ENCODE peak calls at places on chromosomes 7 and 10, in four cellular contexts. Y is upper lobe of right lung, U is right lobe of liver, V is heart left ventricle. E is an unnamed sample.

GRCh38 chr7:151806204-151806603 is 70.7 kb downstream of the PRKAG2 start:
- DNase-seq in U (no peak), V (no peak), Y (peak; percentile 37), E (no peak)

GRCh38 chr10:113565364-113565763 is 12.5 kb downstream of the HABP2 start:
- DNase-seq in Y (no peak), V (no peak), U (no peak), E (no peak)

GRCh38 chr7:156898938-156899337 is 6.0 kb upstream of the LMBR1 start:
- DNase-seq in U (no peak), V (no peak), Y (no peak), E (no peak)

GRCh38 chr10:115606081-115606480 is 512.9 kb downstream of the ATRNL1 start:
- DNase-seq in V (no peak), U (no peak), Y (no peak), E (no peak)

GRCh38 chr10:17713133-17713532 is 38.9 kb upstream of the TMEM236 start:
- DNase-seq in U (no peak), V (no peak), Y (no peak), E (no peak)

GRCh38 chr7:30252885-30253795 is 31.3 kb upstream of the ZNRF2 start:
- DNase-seq in Y (peak; percentile 84), U (peak; percentile 57), V (peak; percentile 82), E (peak; percentile 81)

GRCh38 chr7:50558380-50559051 is 6.7 kb downstream of the DDC start:
- DNase-seq in U (no peak), V (no peak), Y (no peak), E (no peak)

GRCh38 chr7:89549768-89550167 is 604.5 kb upstream of the STEAP1 start:
- DNase-seq in U (no peak), Y (no peak), V (no peak), E (no peak)

GRCh38 chr7:158164101-158165095 is 423.2 kb downstream of the PTPRN2 start:
- DNase-seq in V (no peak), U (no peak), Y (no peak), E (no peak)

GRCh38 chr7:54778166-54778565 is 19.2 kb upstream of the SEC61G start:
- DNase-seq in V (no peak), Y (no peak), U (no peak), E (no peak)

GRCh38 chr7:137009404-137009803 is 141.0 kb downstream of the CHRM2 start:
- DNase-seq in U (no peak), V (no peak), Y (no peak), E (no peak)

GRCh38 chr7:28408105-28408973 is 4.0 kb upstream of the CREB5 start:
- DNase-seq in U (peak; percentile 39), Y (no peak), V (peak; percentile 77), E (peak; percentile 65)

GRCh38 chr10:62433181-62433692 is 59.1 kb downstream of the ZNF365 start:
- DNase-seq in U (peak; percentile 30), V (peak; percentile 59), Y (no peak), E (peak; percentile 57)

GRCh38 chr7:101093907-101094306 is 8.6 kb downstream of the TRIM56 start:
- DNase-seq in V (no peak), Y (no peak), U (no peak), E (no peak)

GRCh38 chr10:117899181-117899683 is 147.5 kb downstream of the RAB11FIP2 start:
- DNase-seq in U (no peak), Y (no peak), V (no peak), E (no peak)

GRCh38 chr10:124943301-124944092 is 1.6 kb downstream of the ZRANB1 start:
- DNase-seq in Y (no peak), U (no peak), V (no peak), E (no peak)

GRCh38 chr10:130725474-130725970 is 586.0 kb downstream of the TCERG1L start:
- DNase-seq in V (no peak), U (no peak), Y (no peak), E (peak; percentile 22)

GRCh38 chr10:29648114-29648982 is 13.6 kb upstream of the SVIL start:
- DNase-seq in V (no peak), Y (no peak), U (no peak), E (no peak)

GRCh38 chr7:41003031-41003925 is 699.6 kb downstream of the INHBA start:
- DNase-seq in U (no peak), Y (peak; percentile 68), V (no peak), E (no peak)

GRCh38 chr7:157526604-157527003 is 189.8 kb downstream of the DNAJB6 start:
- DNase-seq in Y (peak; percentile 60), U (no peak), V (no peak), E (no peak)

GRCh38 chr10:541750-542371 is 147.6 kb downstream of the DIP2C start:
- DNase-seq in V (peak; percentile 43), U (no peak), Y (no peak), E (peak; percentile 86)

GRCh38 chr10:68327889-68328786 is 3.7 kb upstream of the HNRNPH3 start:
- DNase-seq in V (no peak), Y (no peak), U (no peak), E (no peak)

GRCh38 chr7:134890246-134891240 is 95.8 kb upstream of the AGBL3 start:
- DNase-seq in U (peak; percentile 48), V (peak; percentile 73), Y (no peak), E (no peak)

GRCh38 chr10:68088744-68089143 is 13.7 kb upstream of the HERC4 start:
- DNase-seq in V (no peak), U (no peak), Y (no peak), E (no peak)

GRCh38 chr10:112816033-112816430 is 134.0 kb upstream of the TCF7L2 start:
- DNase-seq in Y (no peak), U (no peak), V (no peak), E (no peak)

GRCh38 chr7:101899616-101900015 is 82.2 kb downstream of the CUX1 start:
- DNase-seq in Y (no peak), V (no peak), U (no peak), E (no peak)

GRCh38 chr7:138773176-138773575 is 24.6 kb upstream of the TMEM213 start:
- DNase-seq in V (no peak), Y (peak; percentile 34), U (no peak), E (peak; percentile 15)

DNA sequence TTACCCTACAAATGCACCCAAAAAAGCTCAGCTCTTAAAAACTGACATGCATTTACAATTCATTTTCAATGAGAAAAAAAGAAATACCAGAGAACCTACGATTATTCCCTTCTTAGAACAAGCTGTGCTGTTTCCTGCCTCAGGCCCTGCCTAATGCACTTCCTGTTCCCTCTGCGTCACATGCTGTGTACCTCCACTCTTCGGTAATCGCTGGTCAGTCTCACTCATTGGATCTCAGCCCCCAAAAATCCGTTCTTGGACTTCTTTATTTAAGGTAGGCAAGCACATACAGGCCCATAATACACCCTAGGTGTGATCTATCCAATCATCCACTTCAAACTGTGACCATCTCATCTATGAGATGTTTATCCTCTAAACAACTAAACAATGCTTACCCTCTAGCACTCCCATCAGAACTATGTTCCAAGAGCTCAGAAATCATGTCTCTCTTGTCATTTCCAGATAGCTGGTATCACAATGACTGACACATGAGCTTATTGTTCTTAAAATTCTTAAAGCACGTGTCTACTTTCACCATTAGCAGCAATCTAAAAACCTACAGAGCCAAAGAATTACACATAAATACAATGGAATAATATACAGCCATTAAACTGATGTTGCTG is 83.9 kb downstream of the CADPS2 start:
- DNase-seq in Y (no peak), V (peak; percentile 60), U (peak; percentile 19), E (no peak)
- H3K27ac ChIP-seq in Y (peak overlapping the region; percentile 61), V (peak overlapping the region; percentile 58), U (no peak overlapping the region), E (peak overlapping the region; percentile 10)

GRCh38 chr10:21495686-21496284 is 29.7 kb downstream of the SKIDA1 start:
- DNase-seq in V (peak; percentile 81), U (peak; percentile 91), Y (peak; percentile 92), E (peak; percentile 94)

GRCh38 chr10:21496285-21497176 is 29.0 kb downstream of the SKIDA1 start:
- DNase-seq in Y (peak; percentile 80), U (peak; percentile 74), V (peak; percentile 59), E (peak; percentile 86)

GRCh38 chr10:21498416-21498815 is 27.1 kb downstream of the SKIDA1 start:
- DNase-seq in Y (no peak), U (no peak), V (no peak), E (no peak)

GRCh38 chr10:21498977-21499376 is 26.5 kb downstream of the SKIDA1 start:
- DNase-seq in V (no peak), U (no peak), Y (no peak), E (no peak)

GRCh38 chr10:21497177-21497807 is 28.2 kb downstream of the SKIDA1 start:
- DNase-seq in U (peak; percentile 98), Y (peak; percentile 97), V (peak; percentile 95), E (peak; percentile 97)
- H3K4me1 ChIP-seq in U (peaks cover 6% of the 10 kb centered on the region), Y (peaks cover 32% of the 10 kb centered on the region), V (no peaks in the 10 kb centered on the region), E (peaks cover 2% of the 10 kb centered on the region)

DNA sequence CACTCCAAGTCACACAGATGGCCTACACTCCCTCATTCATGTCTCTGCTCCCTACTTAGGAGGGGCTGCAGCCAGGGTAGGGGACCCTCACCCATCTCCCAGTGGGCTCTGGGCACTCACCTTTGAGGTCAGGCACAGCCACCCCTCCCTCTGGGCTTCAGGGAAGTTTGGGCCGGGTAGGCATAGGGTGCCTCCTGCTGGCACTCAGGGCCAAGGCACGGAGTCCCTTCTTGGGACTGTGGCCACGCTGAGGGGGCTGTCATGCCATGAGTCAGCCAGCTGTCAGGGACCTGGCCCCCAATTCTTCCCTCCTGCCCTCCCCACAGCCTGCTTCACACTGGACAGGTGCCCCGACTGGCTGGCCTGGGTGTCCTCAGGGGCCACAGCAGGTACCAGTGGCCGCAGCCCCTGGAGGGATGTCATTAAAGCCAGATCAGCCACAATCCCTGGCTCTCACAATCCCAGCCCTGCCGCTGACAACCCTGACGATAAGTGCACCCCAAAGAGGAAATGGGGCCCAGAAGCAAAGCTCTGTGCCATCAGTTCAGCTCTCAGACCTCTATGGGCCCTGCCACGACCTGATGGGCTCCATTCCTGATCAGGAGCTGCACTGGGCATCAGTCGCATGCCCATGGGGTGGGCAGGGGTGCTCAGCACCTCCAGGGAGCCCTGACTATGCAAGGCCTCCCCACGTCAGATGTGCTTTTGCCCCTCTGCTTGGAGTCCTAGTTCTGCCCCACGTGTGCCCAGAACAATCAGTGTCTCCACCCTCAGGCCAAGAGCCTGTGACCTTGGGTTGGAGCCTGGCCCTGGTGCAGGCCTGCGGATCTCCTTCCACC is 34.1 kb upstream of the RET start:
- DNase-seq in U (no peak), V (no peak), Y (peak; percentile 56), E (peak; percentile 59)
- TF ChIP-seq CTCF in U (no peak), V (no peak), Y (no peak), E (no peak)

GRCh38 chr10:57507788-57508187 is 759.9 kb downstream of the IPMK start:
- DNase-seq in V (no peak), Y (no peak), U (no peak), E (peak; percentile 61)

DNA sequence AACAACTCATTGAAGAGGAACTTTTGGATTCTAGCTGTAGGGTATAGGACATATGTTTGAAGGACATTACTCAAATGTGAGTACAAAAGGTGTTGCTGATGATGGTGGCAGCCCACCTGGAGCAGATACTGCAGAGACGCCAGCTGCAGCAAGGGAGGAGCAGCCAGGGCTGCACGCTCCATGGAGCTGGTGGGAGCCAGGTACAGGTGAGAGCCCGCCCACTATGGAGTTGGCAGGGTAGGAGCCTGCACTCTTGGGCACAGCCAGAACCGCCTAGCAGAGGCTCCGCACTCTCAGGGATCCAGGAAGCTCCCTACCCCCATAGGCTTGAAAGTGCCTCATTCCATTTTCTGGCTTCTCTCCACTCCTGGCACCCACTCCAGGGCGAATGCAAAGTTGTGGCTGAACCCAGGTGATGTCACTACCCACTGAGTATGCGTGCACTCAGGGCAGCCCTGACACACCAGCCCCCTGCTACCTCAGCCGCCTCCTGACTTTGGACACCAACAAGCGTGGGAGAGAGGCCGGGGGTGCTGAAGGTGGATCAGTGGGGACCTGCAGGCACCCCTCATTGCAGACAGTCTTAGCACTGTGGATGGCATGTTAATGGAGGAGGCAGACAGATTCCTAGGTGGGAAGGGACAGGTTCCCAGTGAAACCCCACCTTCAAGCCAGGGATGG is 761.1 kb downstream of the IPMK start:
- DNase-seq in Y (no peak), V (no peak), U (no peak), E (peak; percentile 40)
- H3K27ac ChIP-seq in Y (no peak overlapping the region), V (no peak overlapping the region), U (no peak overlapping the region), E (no peak overlapping the region)

E was measured in kidney.